ENCODE peak calls at places on chromosomes 5 and 9, in six cellular contexts. S is hepatocyte, W is body of pancreas, G is pancreas, E is mucosa of descending colon, L is GM06990. X is an unnamed sample.

GRCh38 chr5:132825824-132826391 is 4.5 kb downstream of the SHROOM1 start:
- DNase-seq in S (no peak), W (no peak), G (peak; percentile 59), E (no peak), L (no peak), X (no peak)

GRCh38 chr9:684950-685340 is 156.6 kb upstream of the DMRT1 start:
- DNase-seq in S (peak; percentile 68), W (no peak), G (no peak), E (no peak), L (no peak), X (no peak)

GRCh38 chr5:134245101-134245604 is 19.3 kb upstream of the PPP2CA start:
- DNase-seq in S (peak; percentile 53), W (no peak), G (no peak), E (no peak), L (no peak), X (peak; percentile 48)

GRCh38 chr5:20536339-20536738 is 548.3 kb upstream of the CDH18 start:
- DNase-seq in S (no peak), W (no peak), G (no peak), E (no peak), L (no peak), X (no peak)

GRCh38 chr5:128687930-128688329 is 149.9 kb upstream of the FBN2 start:
- DNase-seq in S (no peak), W (no peak), G (no peak), E (no peak), L (no peak), X (no peak)

GRCh38 chr9:108869092-108869725 is 7.1 kb downstream of the ACTL7A start:
- DNase-seq in S (peak; percentile 64), W (no peak), G (no peak), E (no peak), L (no peak), X (no peak)

GRCh38 chr9:87792831-87793288 is 66.9 kb downstream of the CTSL start:
- DNase-seq in S (peak; percentile 71), W (peak; percentile 20), G (no peak), E (peak; percentile 71), L (peak; percentile 37), X (no peak)

GRCh38 chr5:39501403-39501802 is 76.6 kb upstream of the DAB2 start:
- DNase-seq in S (peak; percentile 11), W (no peak), G (no peak), E (no peak), L (no peak), X (no peak)

GRCh38 chr9:134226221-134226930 is 62.0 kb upstream of the RNU6ATAC start:
- DNase-seq in S (peak; percentile 63), W (no peak), G (no peak), E (peak; percentile 55), L (no peak), X (no peak)

GRCh38 chr5:167945542-167946384 is 345.7 kb upstream of the WWC1 start:
- DNase-seq in S (peak; percentile 41), W (no peak), G (no peak), E (no peak), L (no peak), X (no peak)

GRCh38 chr9:2874001-2874750 is 30.3 kb upstream of the PUM3 start:
- DNase-seq in S (no peak), W (no peak), G (no peak), E (no peak), L (no peak), X (no peak)

GRCh38 chr5:42750507-42750906 is 6.1 kb upstream of the CCDC152 start:
- DNase-seq in S (no peak), W (no peak), G (no peak), E (no peak), L (no peak), X (no peak)

GRCh38 chr5:80243567-80243966 is 12.3 kb downstream of the SERINC5 start:
- DNase-seq in S (no peak), W (no peak), G (no peak), E (no peak), L (no peak), X (no peak)

GRCh38 chr5:61575103-61575502 is 243.0 kb downstream of the ZSWIM6 start:
- DNase-seq in S (peak; percentile 30), W (no peak), G (no peak), E (no peak), L (no peak), X (no peak)

GRCh38 chr9:120852240-120853018 is 9.7 kb upstream of the PSMD5 start:
- DNase-seq in S (no peak), W (no peak), G (no peak), E (no peak), L (no peak), X (no peak)

GRCh38 chr5:127428748-127429147 is 88.7 kb upstream of the PRRC1 start:
- DNase-seq in S (peak; percentile 39), W (no peak), G (no peak), E (no peak), L (no peak), X (no peak)

GRCh38 chr5:138458353-138458752 is 6.9 kb upstream of the EGR1 start:
- DNase-seq in S (peak; percentile 23), W (no peak), G (no peak), E (no peak), L (no peak), X (no peak)

GRCh38 chr5:138458856-138459255 is 6.4 kb upstream of the EGR1 start:
- DNase-seq in S (no peak), W (no peak), G (no peak), E (no peak), L (no peak), X (no peak)

GRCh38 chr5:138455191-138455930 is 9.9 kb upstream of the EGR1 start:
- DNase-seq in S (no peak), W (no peak), G (no peak), E (no peak), L (no peak), X (no peak)

GRCh38 chr5:138459311-138459710 is 6.0 kb upstream of the EGR1 start:
- DNase-seq in S (peak; percentile 7), W (no peak), G (no peak), E (peak; percentile 85), L (peak; percentile 54), X (no peak)

DNA sequence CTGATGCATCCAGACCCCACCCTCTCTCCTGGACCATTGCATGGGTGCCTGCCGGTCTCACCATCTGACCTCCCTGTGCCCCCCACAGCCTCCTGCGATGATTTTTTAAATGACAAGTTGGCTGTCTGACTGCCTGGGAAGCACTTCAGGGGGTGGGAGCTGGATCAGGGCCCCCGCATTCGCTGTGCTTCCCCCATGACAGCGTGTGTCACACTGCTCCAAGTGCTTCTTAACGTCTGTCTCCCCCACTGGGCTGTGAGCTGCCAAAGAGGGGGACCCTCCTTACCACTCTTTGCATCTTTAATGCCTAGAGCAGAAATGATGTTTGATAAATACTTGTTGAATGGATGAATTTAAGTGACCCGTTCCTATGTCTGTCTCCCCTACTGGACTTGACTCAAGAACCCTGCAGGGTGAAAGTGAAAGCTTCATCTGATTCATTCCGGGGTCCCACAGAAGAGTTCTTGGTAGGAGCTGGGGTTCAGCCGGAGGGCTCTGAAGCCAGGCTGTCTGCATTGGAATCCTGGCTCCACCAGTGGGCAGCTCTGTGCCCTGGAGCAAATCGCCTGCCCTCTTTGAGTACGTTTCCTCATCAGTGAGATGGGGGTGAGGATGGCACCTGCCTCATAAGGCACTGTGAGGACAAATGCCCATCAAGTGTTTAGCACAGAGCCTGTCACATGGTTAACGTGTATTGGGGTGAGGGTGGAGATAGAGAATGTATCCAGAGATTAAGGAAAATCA is 7.6 kb upstream of the EGR1 start:
- DNase-seq in S (peak; percentile 4), W (no peak), G (no peak), E (no peak), L (no peak), X (no peak)
- TF ChIP-seq CTCF in S (no peak), W (no peak), G (no peak), E (no peak), L (no peak), X (no peak)

DNA sequence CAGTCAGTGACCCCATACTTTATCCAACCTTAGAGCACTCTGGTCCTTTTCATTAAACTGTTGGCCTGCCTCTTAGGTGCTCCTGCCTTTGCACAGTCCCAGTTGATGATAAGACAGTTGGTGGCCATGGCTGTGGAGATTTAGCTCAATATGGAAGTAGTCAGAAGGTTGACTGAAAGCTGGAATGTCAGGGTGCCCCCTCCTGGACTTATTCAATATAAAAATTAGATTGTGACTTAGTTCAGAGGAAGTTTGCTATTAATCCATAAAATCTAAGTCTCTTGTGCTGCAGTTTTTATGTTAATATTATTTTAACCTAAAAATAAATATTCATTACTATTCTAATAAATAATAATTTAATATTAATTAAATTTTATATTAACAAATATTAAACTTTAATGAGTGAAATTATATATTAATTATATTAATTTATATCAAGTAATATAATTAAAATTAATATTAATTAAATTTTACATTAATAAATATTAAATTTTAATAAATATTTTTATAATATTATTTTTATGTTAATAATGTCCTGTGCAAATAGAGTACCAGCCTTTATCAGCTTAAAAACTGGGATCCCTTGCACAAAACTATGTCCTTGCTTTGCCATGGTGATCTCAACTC is 77.7 kb upstream of the ADAMTSL1 start:
- DNase-seq in S (no peak), W (no peak), G (no peak), E (no peak), L (no peak), X (no peak)
- TF ChIP-seq CTCF in S (peak; percentile 19), W (no peak), G (no peak), E (no peak), L (no peak), X (no peak)

GRCh38 chr5:110973510-110973909 is 98.0 kb upstream of the TSLP start:
- DNase-seq in S (no peak), W (no peak), G (no peak), E (no peak), L (no peak), X (no peak)
- TF ChIP-seq CTCF in S (no peak), W (no peak), G (no peak), E (no peak), L (no peak), X (no peak)

GRCh38 chr9:36637491-36638270 is 65.0 kb downstream of the MELK start:
- DNase-seq in S (no peak), W (no peak), G (no peak), E (no peak), L (no peak), X (no peak)

DNA sequence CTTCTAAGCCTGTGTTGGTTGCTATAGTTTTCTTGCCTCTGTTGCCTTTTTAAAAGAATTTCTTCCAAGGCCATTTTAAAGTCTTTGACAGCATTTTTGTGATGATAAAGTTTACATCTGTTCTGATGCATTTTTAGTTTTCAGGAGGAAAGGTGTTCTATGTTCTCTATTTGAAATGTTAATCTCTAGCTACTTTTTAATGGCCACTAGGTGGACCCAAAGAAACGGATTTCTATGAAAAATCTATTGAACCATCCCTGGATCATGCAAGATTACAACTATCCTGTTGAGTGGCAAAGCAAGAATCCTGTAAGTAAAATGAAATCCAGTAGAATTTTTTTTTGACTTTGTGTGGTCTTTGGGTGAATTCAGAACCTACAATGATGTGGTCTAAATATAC is 60.2 kb downstream of the MELK start:
- DNase-seq in S (peak; percentile 40), W (no peak), G (no peak), E (no peak), L (no peak), X (no peak)
- TF ChIP-seq CTCF in S (peak; percentile 65), W (peak; percentile 47), G (peak; percentile 37), E (no peak), L (peak; percentile 52), X (peak; percentile 67)

GRCh38 chr5:4928409-4928808 is 211.7 kb upstream of the ADAMTS16 start:
- DNase-seq in S (no peak), W (no peak), G (no peak), E (no peak), L (no peak), X (no peak)

GRCh38 chr5:4921929-4922328 is 218.2 kb upstream of the ADAMTS16 start:
- DNase-seq in S (no peak), W (no peak), G (no peak), E (no peak), L (no peak), X (no peak)

GRCh38 chr5:4924581-4924980 is 215.5 kb upstream of the ADAMTS16 start:
- DNase-seq in S (peak; percentile 20), W (no peak), G (no peak), E (no peak), L (no peak), X (no peak)
- TF ChIP-seq CTCF in S (no peak), W (no peak), G (no peak), E (no peak), L (no peak), X (no peak)

X was measured in mesothelial cell of epicardium.